ENCODE peak calls at places on chromosomes 13 and 19, in five cellular contexts. M is AG04449; U is activated T-cell treated with anti-CD3 and anti-CD28 coated beads for 1 hour; F is AG10803; B is stimulated activated CD4-positive, alpha-beta T cell treated with anti-CD3 and anti-CD28 coated beads, Interleukin-4, amount 100 ng/mL, for 1 hour. G is an unnamed sample.

GRCh38 chr13:74132152-74132767 is 1.9 kb downstream of the KLF12 start:
- DNase-seq in M (no peak), B (no peak), F (no peak), U (no peak), G (no peak)

GRCh38 chr13:50731400-50731799 is 112.1 kb downstream of the DLEU7 start:
- DNase-seq in F (peak), M (peak), U (no peak), B (no peak), G (no peak)

GRCh38 chr13:97478247-97478646 is 44.3 kb downstream of the RAP2A start:
- DNase-seq in U (no peak), F (no peak), M (no peak), B (no peak), G (no peak)

GRCh38 chr19:5571777-5572176 is 4.0 kb upstream of the TINCR start:
- DNase-seq in F (no peak), M (no peak), U (no peak), B (no peak), G (no peak)

GRCh38 chr13:24148414-24149305 is 11.9 kb upstream of the SPATA13 start:
- DNase-seq in U (no peak), F (peak), M (peak), B (no peak), G (peak)

GRCh38 chr13:50594276-50594970 is 249.1 kb downstream of the DLEU7 start:
- DNase-seq in U (no peak), M (no peak), F (no peak), B (peak), G (no peak)

GRCh38 chr13:43520331-43520730 is 266.4 kb downstream of the ENOX1 start:
- DNase-seq in U (no peak), M (no peak), F (no peak), B (no peak), G (no peak)

GRCh38 chr13:50141660-50142010 is 126.4 kb downstream of the KCNRG start:
- DNase-seq in U (no peak), M (no peak), F (no peak), B (no peak), G (no peak)

GRCh38 chr13:64051278-64051677 is 2635.6 kb upstream of the PCDH20 start:
- DNase-seq in M (no peak), F (no peak), B (no peak), U (no peak), G (no peak)

GRCh38 chr19:31937983-31938382 is 407.4 kb upstream of the ZNF507 start:
- DNase-seq in F (no peak), M (no peak), U (no peak), B (no peak), G (no peak)

GRCh38 chr19:50798116-50798942 is 8.1 kb downstream of the ACP4 start:
- DNase-seq in U (no peak), F (no peak), M (no peak), B (no peak), G (no peak)

GRCh38 chr19:50381881-50382729 is 2.0 kb upstream of the POLD1 start:
- DNase-seq in M (no peak), F (no peak), B (no peak), U (no peak), G (no peak)

GRCh38 chr13:80553041-80553440 is 212.1 kb upstream of the SPRY2 start:
- DNase-seq in B (no peak), M (no peak), U (no peak), F (no peak), G (no peak)

GRCh38 chr19:58330458-58330857 is 3.7 kb downstream of the ZSCAN22 start:
- DNase-seq in B (no peak), U (no peak), F (peak), M (no peak), G (no peak)

GRCh38 chr13:51286135-51287002 is 53.1 kb upstream of the SERPINE3 start:
- DNase-seq in U (peak), F (peak), B (peak), M (no peak), G (peak)

GRCh38 chr13:91323349-91323748 is 24.1 kb upstream of the MIR17HG start:
- DNase-seq in M (no peak), F (no peak), B (no peak), U (no peak), G (no peak)

GRCh38 chr19:6738726-6739389 is 622 bp upstream of the TRIP10 start:
- DNase-seq in U (peak), F (no peak), B (peak), M (no peak), G (peak)

GRCh38 chr19:18009412-18010066 is 1.6 kb downstream of the ARRDC2 start:
- DNase-seq in U (no peak), F (no peak), M (no peak), B (no peak), G (no peak)

GRCh38 chr19:28920269-28921066 is 292.5 kb downstream of the UQCRFS1 start:
- DNase-seq in B (no peak), M (no peak), F (no peak), U (no peak), G (no peak)

GRCh38 chr13:45335397-45336024 is 5.5 kb downstream of the TPT1 start:
- DNase-seq in M (no peak), U (no peak), F (no peak), B (no peak), G (no peak)

GRCh38 chr13:23570099-23570926 is at the start of gene TNFRSF19:
- DNase-seq in M (peak), F (peak), B (no peak), U (no peak), G (no peak)

GRCh38 chr13:44259045-44260042 is 114.3 kb upstream of the SERP2 start:
- DNase-seq in B (peak), U (peak), F (peak), M (no peak), G (no peak)

GRCh38 chr19:57406516-57407123 is 4.3 kb upstream of the ZNF17 start:
- DNase-seq in B (peak), M (no peak), F (peak), U (peak), G (peak)

GRCh38 chr13:66341038-66341437 is 889.1 kb downstream of the PCDH9 start:
- DNase-seq in B (no peak), U (no peak), F (no peak), M (no peak), G (no peak)

GRCh38 chr13:95098916-95099315 is 202.3 kb downstream of the ABCC4 start:
- DNase-seq in F (no peak), U (no peak), B (no peak), M (no peak), G (no peak)

GRCh38 chr13:81770868-81771505 is 1430.1 kb upstream of the SPRY2 start:
- DNase-seq in B (no peak), M (no peak), F (no peak), U (no peak), G (no peak)

GRCh38 chr13:97329331-97329730 is 104.6 kb upstream of the RAP2A start:
- DNase-seq in M (no peak), B (no peak), F (peak), U (no peak), G (peak)

GRCh38 chr19:51124729-51125128 is at the start of gene SIGLEC9:
- DNase-seq in U (no peak), F (no peak), B (no peak), M (no peak), G (no peak)

GRCh38 chr13:88701551-88701950 is 1030.4 kb downstream of the SLITRK5 start:
- DNase-seq in M (no peak), U (no peak), B (no peak), F (no peak), G (no peak)

GRCh38 chr13:35157143-35157755 is 215.2 kb downstream of the NBEA start:
- DNase-seq in F (peak), B (no peak), U (no peak), M (no peak), G (peak)

GRCh38 chr19:16285769-16286564 is 38.7 kb upstream of the KLF2 start:
- DNase-seq in F (no peak), M (no peak), U (no peak), B (no peak), G (no peak)

GRCh38 chr19:50784710-50785109 is 5.5 kb upstream of the ACP4 start:
- DNase-seq in U (no peak), F (no peak), B (no peak), M (no peak), G (no peak)

GRCh38 chr13:101567841-101568240 is 115.4 kb downstream of the ITGBL1 start:
- DNase-seq in M (no peak), U (no peak), B (no peak), F (peak), G (no peak)

GRCh38 chr13:100694722-100695644 is 20.4 kb upstream of the TMTC4 start:
- DNase-seq in B (no peak), F (peak), M (no peak), U (no peak), G (peak)

GRCh38 chr13:78020861-78021260 is 102.2 kb upstream of the EDNRB start:
- DNase-seq in F (no peak), B (no peak), M (no peak), U (no peak), G (no peak)